ENCODE peak calls at places on chromosome 20, in four cellular contexts. X is CD4-positive, alpha-beta memory T cell; I is left kidney; Q is fibroblast of the aortic adventitia. P is an unnamed sample.

GRCh38 chr20:58645277-58645968 is 5.7 kb upstream of the STX16 start:
- DNase-seq in X (no peak), I (no peak), Q (peak; percentile 86), P (peak; percentile 67)

GRCh38 chr20:59564171-59564570 is 40.2 kb upstream of the PHACTR3 start:
- DNase-seq in Q (no peak), I (no peak), X (no peak), P (no peak)

GRCh38 chr20:11394145-11394833 is 523.4 kb upstream of the BTBD3 start:
- DNase-seq in I (no peak), Q (peak; percentile 87), X (no peak), P (peak; percentile 62)

GRCh38 chr20:48797275-48797825 is 30.4 kb downstream of the PREX1 start:
- DNase-seq in I (no peak), Q (no peak), X (no peak), P (no peak)

GRCh38 chr20:57022306-57022705 is 244.1 kb downstream of the BMP7 start:
- DNase-seq in Q (no peak), I (no peak), X (no peak), P (no peak)

GRCh38 chr20:49729780-49730179 is 16.1 kb upstream of the B4GALT5 start:
- DNase-seq in X (no peak), I (no peak), Q (peak; percentile 82), P (peak; percentile 33)

GRCh38 chr20:17902531-17903083 is 66.0 kb downstream of the SNX5 start:
- DNase-seq in I (no peak), X (no peak), Q (no peak), P (no peak)

GRCh38 chr20:20455945-20456344 is 88.0 kb downstream of the INSM1 start:
- DNase-seq in I (no peak), Q (no peak), X (no peak), P (no peak)

GRCh38 chr20:63379296-63379695 is 18.1 kb upstream of the CHRNA4 start:
- DNase-seq in X (no peak), I (no peak), Q (no peak), P (no peak)

GRCh38 chr20:60108397-60108796 is 150.2 kb downstream of the CDH26 start:
- DNase-seq in I (no peak), X (no peak), Q (no peak), P (peak; percentile 23)